ENCODE peak calls at places on chromosome X, in five cellular contexts. One of them, this sample, is unnamed.

GRCh38 chrX:681989-682388 is 51.4 kb downstream of the SHOX start:
- DNase-seq in activated gamma-delta T cell: no peak
- DNase-seq in CD4-positive, alpha-beta T cell: no peak
- DNase-seq in HCEC 1CT: no peak
- DNase-seq in NCI-H1694 treated with DMSO at 0.1 percent for 48 hours: no peak
- DNase-seq in this sample: no peak

GRCh38 chrX:39513836-39514235 is 583.9 kb downstream of the BCOR start:
- DNase-seq in activated gamma-delta T cell: no peak
- DNase-seq in CD4-positive, alpha-beta T cell: no peak
- DNase-seq in HCEC 1CT: no peak
- DNase-seq in NCI-H1694 treated with DMSO at 0.1 percent for 48 hours: no peak
- DNase-seq in this sample: no peak

GRCh38 chrX:2967998-2968909 is 38.1 kb upstream of the ARSH start:
- DNase-seq in activated gamma-delta T cell: no peak
- DNase-seq in CD4-positive, alpha-beta T cell: no peak
- DNase-seq in HCEC 1CT: no peak
- DNase-seq in NCI-H1694 treated with DMSO at 0.1 percent for 48 hours: no peak
- DNase-seq in this sample: no peak

GRCh38 chrX:51641421-51642021 is 22.8 kb upstream of the CENPVL3 start:
- DNase-seq in activated gamma-delta T cell: no peak
- DNase-seq in CD4-positive, alpha-beta T cell: no peak
- DNase-seq in HCEC 1CT: peak
- DNase-seq in NCI-H1694 treated with DMSO at 0.1 percent for 48 hours: peak
- DNase-seq in this sample: no peak

GRCh38 chrX:115531818-115532403 is 29.1 kb upstream of the PLS3 start:
- DNase-seq in activated gamma-delta T cell: no peak
- DNase-seq in CD4-positive, alpha-beta T cell: no peak
- DNase-seq in HCEC 1CT: peak
- DNase-seq in NCI-H1694 treated with DMSO at 0.1 percent for 48 hours: no peak
- DNase-seq in this sample: no peak

GRCh38 chrX:16196829-16197228 is 29.5 kb downstream of the MAGEB17 start:
- DNase-seq in activated gamma-delta T cell: no peak
- DNase-seq in CD4-positive, alpha-beta T cell: no peak
- DNase-seq in HCEC 1CT: no peak
- DNase-seq in NCI-H1694 treated with DMSO at 0.1 percent for 48 hours: no peak
- DNase-seq in this sample: no peak

GRCh38 chrX:2147928-2148327 is 352.8 kb downstream of the DHRSX start:
- DNase-seq in activated gamma-delta T cell: no peak
- DNase-seq in CD4-positive, alpha-beta T cell: no peak
- DNase-seq in HCEC 1CT: no peak
- DNase-seq in NCI-H1694 treated with DMSO at 0.1 percent for 48 hours: no peak
- DNase-seq in this sample: no peak

GRCh38 chrX:72110051-72110926 is 21.4 kb downstream of the RTL5 start:
- DNase-seq in activated gamma-delta T cell: no peak
- DNase-seq in CD4-positive, alpha-beta T cell: no peak
- DNase-seq in HCEC 1CT: no peak
- DNase-seq in NCI-H1694 treated with DMSO at 0.1 percent for 48 hours: no peak
- DNase-seq in this sample: no peak

GRCh38 chrX:115047181-115047580 is 29.8 kb upstream of the IL13RA2 start:
- DNase-seq in activated gamma-delta T cell: no peak
- DNase-seq in CD4-positive, alpha-beta T cell: no peak
- DNase-seq in HCEC 1CT: peak
- DNase-seq in NCI-H1694 treated with DMSO at 0.1 percent for 48 hours: no peak
- DNase-seq in this sample: no peak

GRCh38 chrX:130285710-130286109 is 17.0 kb upstream of the ZNF280C start:
- DNase-seq in activated gamma-delta T cell: no peak
- DNase-seq in CD4-positive, alpha-beta T cell: no peak
- DNase-seq in HCEC 1CT: no peak
- DNase-seq in NCI-H1694 treated with DMSO at 0.1 percent for 48 hours: no peak
- DNase-seq in this sample: no peak

GRCh38 chrX:46573896-46574336 is 351 bp downstream of the CHST7 start:
- DNase-seq in activated gamma-delta T cell: peak
- DNase-seq in CD4-positive, alpha-beta T cell: peak
- DNase-seq in HCEC 1CT: peak
- DNase-seq in NCI-H1694 treated with DMSO at 0.1 percent for 48 hours: no peak
- DNase-seq in this sample: peak

GRCh38 chrX:14065800-14066199 is 36.1 kb upstream of the GEMIN8 start:
- DNase-seq in activated gamma-delta T cell: no peak
- DNase-seq in CD4-positive, alpha-beta T cell: no peak
- DNase-seq in HCEC 1CT: no peak
- DNase-seq in NCI-H1694 treated with DMSO at 0.1 percent for 48 hours: no peak
- DNase-seq in this sample: no peak

GRCh38 chrX:12378706-12379105 is 240.4 kb downstream of the FRMPD4 start:
- DNase-seq in activated gamma-delta T cell: no peak
- DNase-seq in CD4-positive, alpha-beta T cell: no peak
- DNase-seq in HCEC 1CT: no peak
- DNase-seq in NCI-H1694 treated with DMSO at 0.1 percent for 48 hours: no peak
- DNase-seq in this sample: no peak

This sample was measured in activated T-helper 9 cell treated with anti-CD3 and anti-CD28 coated beads, Interleukin-2, amount 50 U/mL, for 16 hours.